ENCODE peak calls at places on chromosomes 16 and 17, in nine cellular contexts. K, C, G, D, P, J, L, N and O are unnamed samples.
A peak's percentile ranks its signal among the peaks of the same experiment; 100 is the strongest.

GRCh38 chr16:80993293-80993691 is 13.4 kb downstream of the CMC2 start:
- DNase-seq in L (peak; percentile 63), P (no peak), D (no peak), C (peak; percentile 98), G (peak; percentile 98), N (peak; percentile 90), J (no peak), K (no peak), O (peak; percentile 69)

GRCh38 chr16:68754117-68754792 is 17.2 kb downstream of the CDH1 start:
- DNase-seq in P (no peak), K (no peak), D (no peak), J (no peak), C (no peak), L (no peak), G (no peak), N (no peak), O (no peak)

GRCh38 chr17:19897901-19898300 is 30.2 kb upstream of the ULK2 start:
- DNase-seq in N (peak; percentile 90), C (peak; percentile 57), G (peak; percentile 47), P (no peak), L (peak; percentile 9), K (peak; percentile 3), D (peak; percentile 16), J (no peak), O (peak; percentile 41)

GRCh38 chr17:43570518-43570928 is 24.4 kb upstream of the ETV4 start:
- DNase-seq in L (no peak), G (peak; percentile 77), C (peak; percentile 85), D (no peak), J (no peak), K (no peak), N (peak; percentile 86), P (no peak), O (no peak)

GRCh38 chr17:68468334-68468733 is 11.0 kb upstream of the WIPI1 start:
- DNase-seq in K (no peak), C (peak; percentile 48), D (no peak), N (peak; percentile 46), J (no peak), P (no peak), L (no peak), G (peak; percentile 45), O (no peak)

GRCh38 chr17:55607736-55608341 is 96.6 kb upstream of the SMIM36 start:
- DNase-seq in G (peak; percentile 36), L (peak; percentile 50), C (peak; percentile 53), P (no peak), J (no peak), N (peak; percentile 71), K (no peak), D (no peak), O (no peak)

GRCh38 chr17:68484458-68484857 is 27.2 kb upstream of the WIPI1 start:
- DNase-seq in J (no peak), P (no peak), N (no peak), C (no peak), L (no peak), D (no peak), G (no peak), K (no peak), O (no peak)

GRCh38 chr16:78629173-78629572 is 529.7 kb downstream of the WWOX start:
- DNase-seq in J (no peak), N (no peak), G (peak; percentile 46), L (no peak), K (no peak), D (no peak), P (no peak), C (peak; percentile 55), O (no peak)

GRCh38 chr16:89370601-89371000 is 119.8 kb downstream of the ANKRD11 start:
- DNase-seq in N (no peak), K (no peak), L (no peak), J (no peak), C (no peak), G (no peak), P (no peak), D (no peak), O (no peak)

GRCh38 chr16:2787406-2787805 is at the start of gene PRSS33:
- DNase-seq in N (no peak), G (no peak), J (no peak), P (no peak), C (no peak), K (peak; percentile 68), L (no peak), D (no peak), O (no peak)

GRCh38 chr16:79390481-79391051 is 210.0 kb downstream of the MAF start:
- DNase-seq in P (no peak), N (no peak), G (no peak), C (no peak), J (no peak), L (no peak), D (no peak), K (no peak), O (no peak)

GRCh38 chr16:901149-901548 is 69.6 kb downstream of the LMF1 start:
- DNase-seq in N (no peak), D (no peak), G (no peak), L (no peak), J (no peak), C (no peak), K (no peak), P (no peak), O (no peak)

GRCh38 chr16:4140652-4141051 is 24.4 kb upstream of the ADCY9 start:
- DNase-seq in K (no peak), D (no peak), L (no peak), J (no peak), G (peak; percentile 70), P (no peak), C (peak; percentile 74), N (peak; percentile 63), O (peak; percentile 15)

GRCh38 chr16:81617021-81617346 is 162.1 kb upstream of the PLCG2 start:
- DNase-seq in D (no peak), N (no peak), P (no peak), J (no peak), L (no peak), K (no peak), G (no peak), C (no peak), O (no peak)

GRCh38 chr17:75767881-75768280 is 2.9 kb upstream of the GALK1 start:
- DNase-seq in N (no peak), D (no peak), J (no peak), P (no peak), K (no peak), L (no peak), G (no peak), C (no peak), O (no peak)

GRCh38 chr17:32569171-32570080 is 82.6 kb downstream of the CDK5R1 start:
- DNase-seq in L (no peak), C (no peak), P (peak; percentile 37), D (no peak), G (no peak), J (no peak), N (no peak), K (no peak), O (peak; percentile 5)

GRCh38 chr16:62256406-62256805 is 220.2 kb upstream of the CDH8 start:
- DNase-seq in J (no peak), L (peak; percentile 15), C (peak; percentile 6), K (peak; percentile 40), D (no peak), N (no peak), G (no peak), P (no peak), O (no peak)

GRCh38 chr16:49342336-49343265 is 31.0 kb upstream of the C16orf78 start:
- DNase-seq in N (no peak), K (no peak), J (no peak), L (no peak), P (no peak), C (no peak), D (no peak), G (no peak), O (no peak)

DNA sequence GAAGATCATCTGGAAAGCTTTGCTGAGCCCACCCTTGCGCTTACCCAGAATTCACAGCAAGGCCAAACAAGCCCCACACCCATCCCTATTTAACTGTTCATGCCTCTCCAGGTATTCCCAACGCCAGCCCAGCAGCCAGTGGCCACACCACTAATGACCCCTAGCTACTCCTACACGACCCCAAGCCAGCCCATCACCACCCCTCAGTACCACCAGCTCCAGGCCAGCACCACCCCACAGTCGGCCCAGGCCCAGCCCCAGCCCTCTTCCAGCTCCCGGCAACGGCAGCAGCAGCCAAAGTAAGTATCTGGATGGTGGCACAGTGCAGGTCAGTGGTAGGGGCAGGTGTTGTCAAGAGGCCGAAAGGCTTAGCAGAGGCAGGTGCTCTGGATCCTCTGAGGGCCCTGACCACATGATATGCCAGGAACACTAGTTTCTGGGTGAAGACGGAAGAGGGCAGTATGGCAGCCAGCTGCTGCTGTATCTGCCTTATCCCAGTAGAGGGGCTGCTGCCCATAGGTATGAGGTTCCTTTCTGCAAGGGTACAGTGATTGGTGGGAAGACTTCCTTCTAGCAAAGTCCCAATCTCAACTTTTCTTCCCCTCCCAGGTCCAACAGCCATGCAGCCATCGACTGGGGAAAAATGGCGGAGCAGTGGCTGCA is 10.7 kb downstream of the PROCA1 start:
- DNase-seq in P (no peak), K (no peak), J (no peak), N (no peak), L (no peak), D (no peak), C (no peak), G (no peak), O (no peak)
- TF ChIP-seq CTCF in P (peak; percentile 63), K (no peak), J (no peak), N (no peak), L (no peak), D (no peak), C (no peak), G (no peak), O (no peak)

GRCh38 chr16:27827765-27828164 is 235.7 kb downstream of the GSG1L start:
- DNase-seq in K (no peak), N (no peak), L (no peak), P (no peak), J (no peak), C (no peak), D (no peak), G (no peak), O (no peak)
- H2AFZ ChIP-seq in K (no peak overlapping the region), N (no peak overlapping the region), L (no peak overlapping the region), P (no peak overlapping the region), J (no peak overlapping the region), C (no peak overlapping the region), D (no peak overlapping the region), G (no peak overlapping the region), O (no peak overlapping the region)

DNA sequence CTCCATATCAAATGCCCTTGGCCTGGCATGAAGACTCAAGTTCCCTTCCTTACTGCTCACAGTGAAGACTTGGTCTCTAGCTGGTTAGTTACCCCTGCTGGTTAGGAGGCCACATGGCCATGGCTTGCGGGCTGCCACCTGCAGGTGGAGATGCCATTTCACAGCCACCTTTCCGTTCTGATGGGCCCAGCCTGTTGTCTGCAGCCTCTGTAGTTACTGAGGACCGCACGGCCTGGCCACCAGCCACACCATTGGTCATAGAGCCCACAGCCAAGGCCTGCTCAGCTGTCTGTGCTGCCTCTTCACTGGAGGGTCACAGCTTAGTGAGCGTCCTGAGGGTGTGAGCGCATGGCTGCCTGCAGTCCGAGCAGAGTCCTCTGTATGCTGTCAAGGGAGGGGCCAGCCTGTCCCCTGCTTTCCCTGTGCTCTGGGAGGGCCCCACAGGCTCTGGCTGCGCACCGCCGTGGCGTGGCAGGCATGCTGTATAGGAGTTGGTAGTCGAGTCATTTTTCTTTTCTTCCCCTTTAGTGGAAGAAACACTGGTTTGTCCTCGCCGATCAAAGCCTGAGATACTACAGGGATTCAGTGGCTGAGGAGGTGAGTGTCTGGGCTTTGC is 59.2 kb downstream of the PLD6 start:
- DNase-seq in D (peak; percentile 15), K (peak; percentile 46), C (peak; percentile 57), J (peak; percentile 14), G (peak; percentile 44), P (peak; percentile 63), N (no peak), L (peak; percentile 34), O (no peak)
- TF ChIP-seq CTCF in D (peak; percentile 59), K (peak; percentile 43), C (no peak), J (peak; percentile 29), G (no peak), P (peak; percentile 97), N (peak; percentile 9), L (peak; percentile 41), O (no peak)

GRCh38 chr17:62825182-62825581 is 17.1 kb upstream of the MARCHF10 start:
- DNase-seq in N (no peak), C (no peak), L (no peak), J (no peak), K (no peak), G (no peak), D (no peak), P (no peak), O (no peak)
- H2AFZ ChIP-seq in N (peak overlapping the region; percentile 77), C (peak overlapping the region; percentile 13), L (no peak overlapping the region), J (no peak overlapping the region), K (peak overlapping the region; percentile 17), G (peak overlapping the region; percentile 37), D (peak overlapping the region; percentile 91), P (no peak overlapping the region), O (no peak overlapping the region)